ENCODE peak calls at places on chromosomes 6 and 20, in four cellular contexts. One of them, this sample, is unnamed.

GRCh38 chr6:71291991-71292390 is 3.4 kb downstream of the OGFRL1 start:
- DNase-seq in WTC11: no peak
- DNase-seq in ELR: peak
- DNase-seq in HT1080: no peak
- DNase-seq in this sample: no peak

GRCh38 chr6:41675176-41675767 is 37.0 kb downstream of the MDFI start:
- DNase-seq in ELR: no peak
- DNase-seq in HT1080: no peak
- DNase-seq in WTC11: no peak
- DNase-seq in this sample: peak

GRCh38 chr20:1894951-1895673 is at the start of gene SIRPA:
- DNase-seq in HT1080: peak
- DNase-seq in ELR: peak
- DNase-seq in WTC11: peak
- DNase-seq in this sample: peak

GRCh38 chr6:135270676-135271536 is 89.8 kb downstream of the MYB start:
- DNase-seq in ELR: no peak
- DNase-seq in WTC11: peak
- DNase-seq in HT1080: no peak
- DNase-seq in this sample: peak

GRCh38 chr6:78594667-78595051 is 272.7 kb upstream of the IRAK1BP1 start:
- DNase-seq in WTC11: no peak
- DNase-seq in HT1080: no peak
- DNase-seq in ELR: no peak
- DNase-seq in this sample: no peak

GRCh38 chr6:41021832-41022231 is 17.2 kb downstream of the UNC5CL start:
- DNase-seq in WTC11: peak
- DNase-seq in HT1080: peak
- DNase-seq in ELR: peak
- DNase-seq in this sample: peak

GRCh38 chr20:57977141-57977540 is 251.3 kb downstream of the ANKRD60 start:
- DNase-seq in WTC11: no peak
- DNase-seq in HT1080: no peak
- DNase-seq in ELR: no peak
- DNase-seq in this sample: no peak

GRCh38 chr6:147246853-147247635 is 42.8 kb downstream of the STXBP5 start:
- DNase-seq in WTC11: no peak
- DNase-seq in ELR: no peak
- DNase-seq in HT1080: no peak
- DNase-seq in this sample: no peak

This sample was measured in endodermal cell.